ENCODE peak calls at places on chromosomes 6 and 20, in nine cellular contexts. One of them, this sample, is unnamed.
A peak's percentile ranks its signal among the peaks of the same experiment; 100 is the strongest.

GRCh38 chr6:438634-439170 is 47.1 kb downstream of the IRF4 start:
- DNase-seq in heart left ventricle: no peak
- DNase-seq in thoracic aorta: no peak
- DNase-seq in left ventricle myocardium inferior: no peak
- DNase-seq in IMR-90: no peak
- DNase-seq in HCT116: no peak
- DNase-seq in upper lobe of left lung: no peak
- DNase-seq in suprapubic skin: no peak
- DNase-seq in fibroblast of lung: no peak
- DNase-seq in this sample: no peak

GRCh38 chr6:79570129-79570801 is 33.0 kb upstream of the LCA5 start:
- DNase-seq in heart left ventricle: no peak
- DNase-seq in thoracic aorta: no peak
- DNase-seq in left ventricle myocardium inferior: no peak
- DNase-seq in IMR-90: peak; percentile 72
- DNase-seq in HCT116: peak; percentile 80
- DNase-seq in upper lobe of left lung: no peak
- DNase-seq in suprapubic skin: no peak
- DNase-seq in fibroblast of lung: no peak
- DNase-seq in this sample: no peak

GRCh38 chr20:10728873-10729670 is 55.3 kb upstream of the JAG1 start:
- DNase-seq in heart left ventricle: no peak
- DNase-seq in thoracic aorta: no peak
- DNase-seq in left ventricle myocardium inferior: no peak
- DNase-seq in IMR-90: peak; percentile 83
- DNase-seq in HCT116: no peak
- DNase-seq in upper lobe of left lung: no peak
- DNase-seq in suprapubic skin: no peak
- DNase-seq in fibroblast of lung: peak; percentile 87
- DNase-seq in this sample: no peak

GRCh38 chr6:53814353-53814752 is 19.5 kb downstream of the LRRC1 start:
- DNase-seq in heart left ventricle: no peak
- DNase-seq in thoracic aorta: no peak
- DNase-seq in left ventricle myocardium inferior: no peak
- DNase-seq in IMR-90: no peak
- DNase-seq in HCT116: no peak
- DNase-seq in upper lobe of left lung: no peak
- DNase-seq in suprapubic skin: no peak
- DNase-seq in fibroblast of lung: no peak
- DNase-seq in this sample: no peak

GRCh38 chr6:79373880-79374279 is 139.4 kb upstream of the HMGN3 start:
- DNase-seq in heart left ventricle: no peak
- DNase-seq in thoracic aorta: no peak
- DNase-seq in left ventricle myocardium inferior: no peak
- DNase-seq in IMR-90: no peak
- DNase-seq in HCT116: no peak
- DNase-seq in upper lobe of left lung: no peak
- DNase-seq in suprapubic skin: no peak
- DNase-seq in fibroblast of lung: no peak
- DNase-seq in this sample: no peak

GRCh38 chr20:5809495-5809894 is 59.3 kb downstream of the SHLD1 start:
- DNase-seq in heart left ventricle: no peak
- DNase-seq in thoracic aorta: no peak
- DNase-seq in left ventricle myocardium inferior: no peak
- DNase-seq in IMR-90: no peak
- DNase-seq in HCT116: no peak
- DNase-seq in upper lobe of left lung: no peak
- DNase-seq in suprapubic skin: no peak
- DNase-seq in fibroblast of lung: no peak
- DNase-seq in this sample: no peak

GRCh38 chr6:30730611-30731435 is 10.7 kb downstream of the TUBB start:
- DNase-seq in heart left ventricle: peak; percentile 74
- DNase-seq in thoracic aorta: no peak
- DNase-seq in left ventricle myocardium inferior: peak; percentile 74
- DNase-seq in IMR-90: peak; percentile 47
- DNase-seq in HCT116: peak; percentile 77
- DNase-seq in upper lobe of left lung: peak; percentile 91
- DNase-seq in suprapubic skin: no peak
- DNase-seq in fibroblast of lung: peak; percentile 49
- DNase-seq in this sample: no peak

GRCh38 chr20:3168829-3169590 is 4.3 kb downstream of the LZTS3 start:
- DNase-seq in heart left ventricle: no peak
- DNase-seq in thoracic aorta: no peak
- DNase-seq in left ventricle myocardium inferior: no peak
- DNase-seq in IMR-90: no peak
- DNase-seq in HCT116: no peak
- DNase-seq in upper lobe of left lung: no peak
- DNase-seq in suprapubic skin: no peak
- DNase-seq in fibroblast of lung: no peak
- DNase-seq in this sample: no peak

GRCh38 chr6:73832313-73832712 is 136.3 kb downstream of the CD109 start:
- DNase-seq in heart left ventricle: no peak
- DNase-seq in thoracic aorta: no peak
- DNase-seq in left ventricle myocardium inferior: no peak
- DNase-seq in IMR-90: no peak
- DNase-seq in HCT116: no peak
- DNase-seq in upper lobe of left lung: no peak
- DNase-seq in suprapubic skin: no peak
- DNase-seq in fibroblast of lung: no peak
- DNase-seq in this sample: no peak

GRCh38 chr6:56661298-56661697 is 18.6 kb upstream of the DST start:
- DNase-seq in heart left ventricle: no peak
- DNase-seq in thoracic aorta: no peak
- DNase-seq in left ventricle myocardium inferior: no peak
- DNase-seq in IMR-90: no peak
- DNase-seq in HCT116: no peak
- DNase-seq in upper lobe of left lung: no peak
- DNase-seq in suprapubic skin: no peak
- DNase-seq in fibroblast of lung: no peak
- DNase-seq in this sample: no peak

GRCh38 chr20:44580581-44581268 is 1.7 kb upstream of the PKIG start:
- DNase-seq in heart left ventricle: no peak
- DNase-seq in thoracic aorta: no peak
- DNase-seq in left ventricle myocardium inferior: no peak
- DNase-seq in IMR-90: no peak
- DNase-seq in HCT116: no peak
- DNase-seq in upper lobe of left lung: no peak
- DNase-seq in suprapubic skin: no peak
- DNase-seq in fibroblast of lung: no peak
- DNase-seq in this sample: no peak

GRCh38 chr6:152348116-152348515 is 289.0 kb downstream of the SYNE1 start:
- DNase-seq in heart left ventricle: no peak
- DNase-seq in thoracic aorta: no peak
- DNase-seq in left ventricle myocardium inferior: no peak
- DNase-seq in IMR-90: peak; percentile 44
- DNase-seq in HCT116: no peak
- DNase-seq in upper lobe of left lung: no peak
- DNase-seq in suprapubic skin: no peak
- DNase-seq in fibroblast of lung: no peak
- DNase-seq in this sample: no peak

GRCh38 chr20:58294497-58295455 is 14.7 kb upstream of the RAB22A start:
- DNase-seq in heart left ventricle: no peak
- DNase-seq in thoracic aorta: no peak
- DNase-seq in left ventricle myocardium inferior: no peak
- DNase-seq in IMR-90: no peak
- DNase-seq in HCT116: no peak
- DNase-seq in upper lobe of left lung: no peak
- DNase-seq in suprapubic skin: no peak
- DNase-seq in fibroblast of lung: no peak
- DNase-seq in this sample: no peak

GRCh38 chr20:37328149-37328945 is 17.6 kb upstream of the SRC start:
- DNase-seq in heart left ventricle: no peak
- DNase-seq in thoracic aorta: no peak
- DNase-seq in left ventricle myocardium inferior: no peak
- DNase-seq in IMR-90: no peak
- DNase-seq in HCT116: no peak
- DNase-seq in upper lobe of left lung: no peak
- DNase-seq in suprapubic skin: no peak
- DNase-seq in fibroblast of lung: no peak
- DNase-seq in this sample: no peak

GRCh38 chr20:57806975-57807374 is 97.2 kb upstream of the PMEPA1 start:
- DNase-seq in heart left ventricle: no peak
- DNase-seq in thoracic aorta: no peak
- DNase-seq in left ventricle myocardium inferior: no peak
- DNase-seq in IMR-90: no peak
- DNase-seq in HCT116: no peak
- DNase-seq in upper lobe of left lung: no peak
- DNase-seq in suprapubic skin: no peak
- DNase-seq in fibroblast of lung: no peak
- DNase-seq in this sample: no peak

GRCh38 chr20:47691632-47692031 is 93.6 kb downstream of the SULF2 start:
- DNase-seq in heart left ventricle: no peak
- DNase-seq in thoracic aorta: no peak
- DNase-seq in left ventricle myocardium inferior: no peak
- DNase-seq in IMR-90: peak; percentile 22
- DNase-seq in HCT116: no peak
- DNase-seq in upper lobe of left lung: no peak
- DNase-seq in suprapubic skin: no peak
- DNase-seq in fibroblast of lung: peak; percentile 50
- DNase-seq in this sample: no peak

GRCh38 chr6:71375676-71376075 is 87.1 kb downstream of the OGFRL1 start:
- DNase-seq in heart left ventricle: no peak
- DNase-seq in thoracic aorta: no peak
- DNase-seq in left ventricle myocardium inferior: no peak
- DNase-seq in IMR-90: no peak
- DNase-seq in HCT116: no peak
- DNase-seq in upper lobe of left lung: no peak
- DNase-seq in suprapubic skin: no peak
- DNase-seq in fibroblast of lung: no peak
- DNase-seq in this sample: no peak

GRCh38 chr20:24212494-24212893 is 223.9 kb upstream of the GGTLC1 start:
- DNase-seq in heart left ventricle: no peak
- DNase-seq in thoracic aorta: no peak
- DNase-seq in left ventricle myocardium inferior: no peak
- DNase-seq in IMR-90: no peak
- DNase-seq in HCT116: no peak
- DNase-seq in upper lobe of left lung: no peak
- DNase-seq in suprapubic skin: no peak
- DNase-seq in fibroblast of lung: no peak
- DNase-seq in this sample: no peak

GRCh38 chr6:6604566-6604965 is 16.0 kb downstream of the LY86 start:
- DNase-seq in heart left ventricle: no peak
- DNase-seq in thoracic aorta: no peak
- DNase-seq in left ventricle myocardium inferior: no peak
- DNase-seq in IMR-90: no peak
- DNase-seq in HCT116: no peak
- DNase-seq in upper lobe of left lung: no peak
- DNase-seq in suprapubic skin: no peak
- DNase-seq in fibroblast of lung: no peak
- DNase-seq in this sample: no peak

GRCh38 chr20:62239278-62239879 is 1.1 kb downstream of the OSBPL2 start:
- DNase-seq in heart left ventricle: no peak
- DNase-seq in thoracic aorta: no peak
- DNase-seq in left ventricle myocardium inferior: no peak
- DNase-seq in IMR-90: no peak
- DNase-seq in HCT116: no peak
- DNase-seq in upper lobe of left lung: no peak
- DNase-seq in suprapubic skin: no peak
- DNase-seq in fibroblast of lung: no peak
- DNase-seq in this sample: no peak

GRCh38 chr6:41539204-41539603 is 7.0 kb upstream of the FOXP4 start:
- DNase-seq in heart left ventricle: no peak
- DNase-seq in thoracic aorta: no peak
- DNase-seq in left ventricle myocardium inferior: no peak
- DNase-seq in IMR-90: no peak
- DNase-seq in HCT116: no peak
- DNase-seq in upper lobe of left lung: no peak
- DNase-seq in suprapubic skin: no peak
- DNase-seq in fibroblast of lung: no peak
- DNase-seq in this sample: no peak
- H3K27ac ChIP-seq in heart left ventricle: no peak overlapping the region
- H3K27ac ChIP-seq in thoracic aorta: no peak overlapping the region
- H3K27ac ChIP-seq in left ventricle myocardium inferior: no peak overlapping the region
- H3K27ac ChIP-seq in IMR-90: no peak overlapping the region
- H3K27ac ChIP-seq in HCT116: no peak overlapping the region
- H3K27ac ChIP-seq in upper lobe of left lung: no peak overlapping the region
- H3K27ac ChIP-seq in suprapubic skin: no peak overlapping the region
- H3K27ac ChIP-seq in fibroblast of lung: no peak overlapping the region
- H3K27ac ChIP-seq in this sample: no peak overlapping the region

GRCh38 chr6:169035381-169036280 is 218.0 kb downstream of the THBS2 start:
- DNase-seq in heart left ventricle: no peak
- DNase-seq in thoracic aorta: no peak
- DNase-seq in left ventricle myocardium inferior: no peak
- DNase-seq in IMR-90: peak; percentile 44
- DNase-seq in HCT116: no peak
- DNase-seq in upper lobe of left lung: no peak
- DNase-seq in suprapubic skin: no peak
- DNase-seq in fibroblast of lung: peak; percentile 49
- DNase-seq in this sample: peak; percentile 72
- H3K4me3 ChIP-seq in heart left ventricle: no peak overlapping the region
- H3K4me3 ChIP-seq in thoracic aorta: peak overlapping the region; percentile 57
- H3K4me3 ChIP-seq in left ventricle myocardium inferior: no peak overlapping the region
- H3K4me3 ChIP-seq in IMR-90: no peak overlapping the region
- H3K4me3 ChIP-seq in HCT116: no peak overlapping the region
- H3K4me3 ChIP-seq in upper lobe of left lung: no peak overlapping the region
- H3K4me3 ChIP-seq in suprapubic skin: no peak overlapping the region
- H3K4me3 ChIP-seq in fibroblast of lung: peak overlapping the region; percentile 32
- H3K4me3 ChIP-seq in this sample: peak overlapping the region; percentile 53

GRCh38 chr6:44223471-44224153 is at the start of gene SLC29A1:
- DNase-seq in heart left ventricle: peak; percentile 87
- DNase-seq in thoracic aorta: no peak
- DNase-seq in left ventricle myocardium inferior: peak; percentile 89
- DNase-seq in IMR-90: peak; percentile 28
- DNase-seq in HCT116: no peak
- DNase-seq in upper lobe of left lung: peak; percentile 96
- DNase-seq in suprapubic skin: peak; percentile 79
- DNase-seq in fibroblast of lung: peak; percentile 25
- DNase-seq in this sample: peak; percentile 86
- TF ChIP-seq CTCF in heart left ventricle: peak; percentile 13
- TF ChIP-seq CTCF in thoracic aorta: peak; percentile 32
- TF ChIP-seq CTCF in left ventricle myocardium inferior: no peak
- TF ChIP-seq CTCF in IMR-90: no peak
- TF ChIP-seq CTCF in HCT116: no peak
- TF ChIP-seq CTCF in upper lobe of left lung: no peak
- TF ChIP-seq CTCF in suprapubic skin: no peak
- TF ChIP-seq CTCF in fibroblast of lung: no peak
- TF ChIP-seq CTCF in this sample: no peak

DNA sequence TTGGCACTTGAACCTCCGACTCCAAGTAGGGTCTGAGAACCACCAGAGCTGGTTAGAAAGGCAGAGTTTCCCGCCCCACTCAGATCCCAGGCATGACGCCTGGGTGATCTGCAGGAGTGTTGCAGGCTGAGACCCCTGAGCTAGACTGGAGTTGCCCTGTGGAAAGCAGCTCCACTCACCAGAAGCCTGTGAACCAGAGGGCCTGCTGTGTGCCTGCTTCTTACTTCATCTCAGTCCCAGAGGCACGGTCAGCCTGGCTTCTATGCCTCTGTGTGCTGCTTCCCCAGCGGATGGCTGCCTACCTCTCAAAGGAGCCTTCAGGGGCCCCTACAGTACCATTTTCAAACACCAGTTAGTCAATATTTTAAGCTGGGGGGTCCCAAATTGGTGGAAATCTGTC is 15.6 kb upstream of the CCN6 start:
- DNase-seq in heart left ventricle: no peak
- DNase-seq in thoracic aorta: no peak
- DNase-seq in left ventricle myocardium inferior: no peak
- DNase-seq in IMR-90: no peak
- DNase-seq in HCT116: no peak
- DNase-seq in upper lobe of left lung: no peak
- DNase-seq in suprapubic skin: no peak
- DNase-seq in fibroblast of lung: no peak
- DNase-seq in this sample: no peak
- H3K27ac ChIP-seq in heart left ventricle: peak overlapping the region; percentile 37
- H3K27ac ChIP-seq in thoracic aorta: peak overlapping the region; percentile 78
- H3K27ac ChIP-seq in left ventricle myocardium inferior: peak overlapping the region; percentile 73
- H3K27ac ChIP-seq in IMR-90: no peak overlapping the region
- H3K27ac ChIP-seq in HCT116: no peak overlapping the region
- H3K27ac ChIP-seq in upper lobe of left lung: no peak overlapping the region
- H3K27ac ChIP-seq in suprapubic skin: peak overlapping the region; percentile 90
- H3K27ac ChIP-seq in fibroblast of lung: peak overlapping the region; percentile 56
- H3K27ac ChIP-seq in this sample: peak overlapping the region; percentile 91

GRCh38 chr6:82083646-82084045 is 163.9 kb downstream of the IBTK start:
- DNase-seq in heart left ventricle: no peak
- DNase-seq in thoracic aorta: no peak
- DNase-seq in left ventricle myocardium inferior: no peak
- DNase-seq in IMR-90: peak; percentile 78
- DNase-seq in HCT116: no peak
- DNase-seq in upper lobe of left lung: no peak
- DNase-seq in suprapubic skin: no peak
- DNase-seq in fibroblast of lung: peak; percentile 73
- DNase-seq in this sample: no peak
- H3K4me3 ChIP-seq in heart left ventricle: no peak overlapping the region
- H3K4me3 ChIP-seq in thoracic aorta: no peak overlapping the region
- H3K4me3 ChIP-seq in left ventricle myocardium inferior: no peak overlapping the region
- H3K4me3 ChIP-seq in IMR-90: no peak overlapping the region
- H3K4me3 ChIP-seq in HCT116: no peak overlapping the region
- H3K4me3 ChIP-seq in upper lobe of left lung: no peak overlapping the region
- H3K4me3 ChIP-seq in suprapubic skin: no peak overlapping the region
- H3K4me3 ChIP-seq in fibroblast of lung: no peak overlapping the region
- H3K4me3 ChIP-seq in this sample: no peak overlapping the region